ENCODE peak calls at places on chromosomes 5 and 9, in four cellular contexts. Y is left ventricle myocardium inferior, B is mesenchymal stem cell, R is GM12878. X is an unnamed sample.

GRCh38 chr9:76634356-76635054 is 129.7 kb upstream of the PCA3 start:
- DNase-seq in Y (no peak), B (peak; percentile 31), R (no peak), X (no peak)

GRCh38 chr5:94623026-94623425 is 4.6 kb downstream of the SLF1 start:
- DNase-seq in Y (no peak), B (no peak), R (no peak), X (no peak)

GRCh38 chr5:113256671-113257452 is 177.9 kb downstream of the TSSK1B start:
- DNase-seq in Y (no peak), B (no peak), R (no peak), X (no peak)

GRCh38 chr9:136117291-136118060 is 1.2 kb downstream of the TMEM250 start:
- DNase-seq in Y (peak; percentile 72), B (no peak), R (no peak), X (peak; percentile 70)

GRCh38 chr9:30048396-30048795 is 2336.0 kb upstream of the ACO1 start:
- DNase-seq in Y (no peak), B (no peak), R (no peak), X (no peak)

GRCh38 chr5:171623551-171624097 is 162.0 kb upstream of the SMIM23 start:
- DNase-seq in Y (no peak), B (no peak), R (no peak), X (no peak)

GRCh38 chr9:108636023-108636422 is 219.8 kb downstream of the ACTL7B start:
- DNase-seq in Y (no peak), B (no peak), R (no peak), X (no peak)

GRCh38 chr9:127065592-127065991 is 56.8 kb downstream of the ANGPTL2 start:
- DNase-seq in Y (no peak), B (peak; percentile 81), R (no peak), X (no peak)

GRCh38 chr5:89003563-89004036 is 120.6 kb upstream of the MEF2C start:
- DNase-seq in Y (no peak), B (no peak), R (no peak), X (no peak)

GRCh38 chr9:14400658-14400995 is 86.7 kb upstream of the NFIB start:
- DNase-seq in Y (peak; percentile 23), B (peak; percentile 78), R (no peak), X (peak; percentile 72)

GRCh38 chr5:43036856-43037711 is 3.0 kb downstream of the ANXA2R start:
- DNase-seq in Y (no peak), B (no peak), R (no peak), X (no peak)

GRCh38 chr9:6218099-6218502 is 2.5 kb downstream of the IL33 start:
- DNase-seq in Y (no peak), B (peak; percentile 3), R (no peak), X (no peak)

GRCh38 chr9:98917691-98918487 is 25.8 kb upstream of the COL15A1 start:
- DNase-seq in Y (no peak), B (no peak), R (no peak), X (no peak)

GRCh38 chr5:147805030-147805454 is 22.5 kb upstream of the JAKMIP2 start:
- DNase-seq in Y (no peak), B (peak; percentile 41), R (no peak), X (peak; percentile 52)

GRCh38 chr9:116152941-116153764 is 438 bp upstream of the PAPPA start:
- DNase-seq in Y (no peak), B (peak; percentile 92), R (no peak), X (no peak)

GRCh38 chr5:124136609-124137008 is 609.8 kb downstream of the ZNF608 start:
- DNase-seq in Y (no peak), B (no peak), R (no peak), X (no peak)

GRCh38 chr9:31542384-31543055 is 841.9 kb upstream of the ACO1 start:
- DNase-seq in Y (no peak), B (peak; percentile 81), R (peak; percentile 26), X (no peak)

GRCh38 chr9:132260846-132261245 is 93.9 kb downstream of the SETX start:
- DNase-seq in Y (no peak), B (no peak), R (no peak), X (no peak)

GRCh38 chr5:123949043-123949804 is 437.2 kb downstream of the CSNK1G3 start:
- DNase-seq in Y (no peak), B (no peak), R (no peak), X (peak; percentile 33)

GRCh38 chr9:118990949-118991348 is 378.3 kb downstream of the BRINP1 start:
- DNase-seq in Y (no peak), B (no peak), R (no peak), X (peak; percentile 59)

GRCh38 chr5:142945321-142945720 is 175.1 kb downstream of the ARHGAP26 start:
- DNase-seq in Y (no peak), B (no peak), R (no peak), X (no peak)

GRCh38 chr5:67989457-67989856 is 226.1 kb upstream of the PIK3R1 start:
- DNase-seq in Y (no peak), B (peak; percentile 89), R (no peak), X (peak; percentile 28)

GRCh38 chr9:133976888-133977287 is 15.2 kb downstream of the VAV2 start:
- DNase-seq in Y (peak; percentile 9), B (no peak), R (no peak), X (peak; percentile 36)

GRCh38 chr5:113172231-113172826 is 195.7 kb downstream of the DCP2 start:
- DNase-seq in Y (no peak), B (no peak), R (no peak), X (no peak)

GRCh38 chr5:14215901-14216300 is 72.8 kb downstream of the TRIO start:
- DNase-seq in Y (no peak), B (no peak), R (no peak), X (no peak)

GRCh38 chr5:160469156-160470144 is 47.8 kb downstream of the PTTG1 start:
- DNase-seq in Y (no peak), B (no peak), R (no peak), X (peak; percentile 51)

GRCh38 chr5:139738777-139739611 is 56.6 kb upstream of the PSD2 start:
- DNase-seq in Y (no peak), B (no peak), R (no peak), X (no peak)

GRCh38 chr5:113050606-113051391 is 74.2 kb downstream of the DCP2 start:
- DNase-seq in Y (no peak), B (peak; percentile 82), R (no peak), X (no peak)

DNA sequence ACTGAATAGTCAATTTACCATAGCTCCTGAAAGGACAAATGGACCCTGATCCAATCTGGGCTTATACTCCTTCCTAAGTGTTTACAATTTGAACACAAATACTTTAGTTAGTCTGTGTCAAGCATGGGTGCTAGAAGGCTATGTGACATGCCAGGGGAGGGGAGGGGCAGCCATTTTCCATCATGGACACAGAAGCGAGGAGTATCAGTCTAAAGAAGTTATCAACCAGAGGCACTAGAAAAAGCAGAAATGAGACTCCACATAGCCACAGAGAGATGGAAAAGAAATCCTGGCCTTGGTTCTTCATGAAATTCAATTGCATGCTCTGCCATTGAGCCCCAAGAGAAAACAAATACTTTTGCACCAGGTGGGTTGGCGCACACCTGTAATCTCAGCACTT is 61.8 kb downstream of the NR6A1 start:
- DNase-seq in Y (no peak), B (no peak), R (no peak), X (no peak)
- H3K27ac ChIP-seq in Y (no peak overlapping the region), B (no peak overlapping the region), R (no peak overlapping the region), X (no peak overlapping the region)

GRCh38 chr9:37031081-37031480 is 3.0 kb downstream of the PAX5 start:
- DNase-seq in Y (no peak), B (no peak), R (no peak), X (no peak)

GRCh38 chr9:37030591-37030939 is 3.5 kb downstream of the PAX5 start:
- DNase-seq in Y (no peak), B (no peak), R (no peak), X (no peak)

GRCh38 chr9:37029304-37029775 is 4.7 kb downstream of the PAX5 start:
- DNase-seq in Y (no peak), B (no peak), R (no peak), X (no peak)

GRCh38 chr9:37028425-37029031 is 5.5 kb downstream of the PAX5 start:
- DNase-seq in Y (no peak), B (no peak), R (no peak), X (no peak)

DNA sequence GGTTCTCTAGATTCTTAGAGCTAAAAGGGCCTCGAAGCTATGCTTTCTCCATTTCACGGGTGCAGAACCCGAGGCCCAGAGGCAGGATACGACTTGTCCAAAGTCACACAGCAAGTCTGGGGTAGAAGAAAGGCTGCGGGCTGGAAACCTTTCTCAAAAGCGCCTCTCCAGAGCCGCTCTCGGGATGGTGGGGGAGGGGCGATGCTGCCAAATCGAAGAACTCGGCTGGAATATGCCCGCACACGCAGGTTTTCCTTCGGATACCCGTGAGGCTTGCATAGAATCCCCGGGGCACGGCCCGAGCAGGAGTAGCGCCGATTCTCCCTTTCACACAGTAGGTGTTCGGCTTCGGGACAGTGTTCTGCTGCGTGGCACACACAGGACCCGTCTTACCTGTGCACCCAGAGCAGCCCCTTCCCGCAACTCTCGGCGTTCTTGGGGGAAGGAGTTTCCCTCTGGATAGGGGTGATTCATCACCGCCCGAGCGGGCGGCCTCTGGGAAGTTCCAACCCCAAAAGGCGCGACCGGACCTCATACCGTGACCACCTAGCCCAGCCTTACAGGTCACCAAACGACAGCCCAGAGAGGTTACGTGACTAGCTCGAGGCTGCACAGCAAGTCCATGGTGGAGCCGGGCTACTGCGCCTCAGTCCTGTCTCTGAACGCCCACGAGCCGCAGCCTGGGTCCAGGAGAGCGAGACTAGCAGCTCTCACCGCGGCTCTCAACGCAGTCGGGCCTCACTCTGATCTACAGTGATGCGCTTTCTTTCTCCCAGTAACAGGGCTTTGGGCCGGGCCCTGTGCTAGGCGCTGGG is 4.1 kb downstream of the PAX5 start:
- DNase-seq in Y (no peak), B (no peak), R (no peak), X (no peak)
- H3K4me3 ChIP-seq in Y (peak overlapping the region; percentile 9), B (peak overlapping the region; percentile 51), R (peak overlapping the region; percentile 96), X (no peak overlapping the region)

DNA sequence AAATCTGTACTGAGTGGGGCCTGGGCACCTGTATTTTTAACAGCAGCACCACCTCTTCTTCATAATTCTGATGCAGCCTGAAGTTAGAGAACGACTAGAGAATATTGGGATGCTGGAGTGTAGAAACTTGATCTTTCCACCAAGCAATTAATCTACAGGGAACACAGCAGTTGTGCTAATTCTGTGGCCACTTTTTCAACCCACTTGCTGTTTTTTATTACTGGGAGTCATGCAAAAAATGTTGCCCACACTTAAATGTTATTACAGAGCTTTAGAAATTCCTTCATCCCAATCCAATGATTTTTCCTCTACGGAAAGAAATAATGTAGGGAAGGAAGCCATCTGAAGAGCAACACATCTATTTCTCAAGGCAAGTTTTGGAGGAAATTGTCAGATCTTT is 190.9 kb upstream of the TUT7 start:
- DNase-seq in Y (no peak), B (no peak), R (no peak), X (no peak)
- H3K4me1 ChIP-seq in Y (no peaks in the 10 kb centered on the region), B (no peaks in the 10 kb centered on the region), R (no peaks in the 10 kb centered on the region), X (no peaks in the 10 kb centered on the region)

GRCh38 chr5:176998828-176999227 is 7.8 kb downstream of the UIMC1 start:
- DNase-seq in Y (no peak), B (no peak), R (no peak), X (no peak)

GRCh38 chr5:177004961-177005360 is 1.6 kb downstream of the UIMC1 start:
- DNase-seq in Y (no peak), B (no peak), R (no peak), X (no peak)

GRCh38 chr5:177005619-177006264 is 837 bp downstream of the UIMC1 start:
- DNase-seq in Y (peak; percentile 74), B (peak; percentile 79), R (no peak), X (peak; percentile 89)

GRCh38 chr5:177006265-177006972 is at the start of gene UIMC1:
- DNase-seq in Y (peak; percentile 92), B (peak; percentile 91), R (peak; percentile 71), X (peak; percentile 90)

DNA sequence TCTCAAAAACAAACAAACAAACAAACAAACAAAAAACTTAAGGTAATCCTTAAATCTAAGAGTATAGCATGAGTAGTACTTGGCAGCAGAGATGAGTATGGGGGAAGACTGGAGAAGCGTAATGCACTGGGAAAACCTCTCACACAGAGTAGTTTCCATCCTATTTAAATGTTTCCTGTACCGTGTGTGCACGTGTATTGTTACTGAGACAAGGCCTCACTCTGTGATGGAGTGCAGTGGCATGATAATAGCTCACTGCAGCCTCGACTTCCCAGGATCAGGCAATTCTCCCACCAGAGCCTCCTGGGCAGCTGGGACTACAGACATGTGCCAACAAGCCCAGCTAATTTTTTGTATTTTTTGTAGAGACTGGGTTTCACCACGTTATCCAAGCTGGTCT is 2.9 kb downstream of the UIMC1 start:
- DNase-seq in Y (no peak), B (no peak), R (no peak), X (no peak)
- H3K27ac ChIP-seq in Y (no peak overlapping the region), B (peak overlapping the region; percentile 15), R (peak overlapping the region; percentile 18), X (no peak overlapping the region)